ENCODE peak calls at places on chromosomes 13 and 19, in eight cellular contexts. T is pancreas; X is activated naive CD4-positive, alpha-beta T cell treated with anti-CD3 and anti-CD28 coated beads, Interleukin-2, amount 50 U/mL, for 72 hours; Y is cardiac muscle cell; E is ELR; C is GM23248; H is AG04450; L is activated T-cell treated with anti-CD3 and anti-CD28 coated beads, Interleukin-2, amount 50 U/mL, for 48 hours. R is an unnamed sample.
A peak's percentile ranks its signal among the peaks of the same experiment; 100 is the strongest.

GRCh38 chr13:35552172-35552844 is 75.8 kb upstream of the MAB21L1 start:
- DNase-seq in T (no peak), X (no peak), Y (peak; percentile 3), E (peak; percentile 85), C (peak; percentile 45), H (no peak), L (no peak), R (no peak)

GRCh38 chr19:13051581-13052165 is 51.0 kb downstream of the LYL1 start:
- DNase-seq in T (no peak), X (peak; percentile 32), Y (peak; percentile 67), E (peak; percentile 63), C (peak; percentile 48), H (no peak), L (peak; percentile 59), R (peak; percentile 86)

GRCh38 chr13:23378009-23378632 is 55.4 kb downstream of the SACS start:
- DNase-seq in T (no peak), X (peak; percentile 24), Y (peak; percentile 92), E (peak; percentile 99), C (peak; percentile 100), H (peak; percentile 94), L (peak; percentile 60), R (no peak)

GRCh38 chr13:113564331-113565023 is 20.1 kb upstream of the TFDP1 start:
- DNase-seq in T (no peak), X (no peak), Y (no peak), E (no peak), C (no peak), H (no peak), L (no peak), R (no peak)

GRCh38 chr13:23921451-23921888 is 24.2 kb upstream of the C1QTNF9B start:
- DNase-seq in T (no peak), X (peak; percentile 46), Y (peak; percentile 77), E (peak; percentile 69), C (peak; percentile 77), H (peak; percentile 6), L (no peak), R (peak; percentile 56)

GRCh38 chr13:107185889-107186288 is 618.0 kb upstream of the ARGLU1 start:
- DNase-seq in T (no peak), X (no peak), Y (peak; percentile 30), E (peak; percentile 26), C (peak; percentile 64), H (no peak), L (no peak), R (no peak)

GRCh38 chr19:14094854-14095253 is 4.3 kb upstream of the SAMD1 start:
- DNase-seq in T (no peak), X (no peak), Y (no peak), E (no peak), C (no peak), H (no peak), L (no peak), R (no peak)

GRCh38 chr13:77519808-77520207 is 15.7 kb upstream of the SCEL start:
- DNase-seq in T (no peak), X (no peak), Y (no peak), E (peak; percentile 28), C (peak; percentile 44), H (no peak), L (no peak), R (no peak)

GRCh38 chr13:99995503-99996176 is 14.1 kb downstream of the ZIC2 start:
- DNase-seq in T (no peak), X (no peak), Y (no peak), E (no peak), C (no peak), H (no peak), L (no peak), R (peak; percentile 91)

GRCh38 chr19:38073806-38074685 is 150.0 kb downstream of the DPF1 start:
- DNase-seq in T (peak; percentile 7), X (no peak), Y (no peak), E (no peak), C (no peak), H (no peak), L (no peak), R (peak; percentile 85)

GRCh38 chr13:103386341-103386740 is 320.1 kb upstream of the SLC10A2 start:
- DNase-seq in T (no peak), X (no peak), Y (peak; percentile 11), E (peak; percentile 3), C (peak; percentile 0), H (no peak), L (no peak), R (no peak)

GRCh38 chr19:55486971-55487883 is 1.0 kb upstream of the SSC5D start:
- DNase-seq in T (peak; percentile 69), X (peak; percentile 46), Y (peak; percentile 96), E (peak; percentile 89), C (peak; percentile 97), H (peak; percentile 92), L (peak; percentile 73), R (peak; percentile 74)

GRCh38 chr13:87355451-87355850 is 315.7 kb upstream of the SLITRK5 start:
- DNase-seq in T (no peak), X (no peak), Y (no peak), E (no peak), C (peak; percentile 1), H (no peak), L (no peak), R (no peak)

GRCh38 chr19:49059056-49059455 is 1.5 kb upstream of the CGB7 start:
- DNase-seq in T (no peak), X (no peak), Y (no peak), E (no peak), C (no peak), H (no peak), L (no peak), R (no peak)

GRCh38 chr13:28035146-28035782 is 46.8 kb upstream of the URAD start:
- DNase-seq in T (no peak), X (no peak), Y (no peak), E (peak; percentile 49), C (peak; percentile 36), H (no peak), L (no peak), R (no peak)

GRCh38 chr13:61695147-61695546 is 279.5 kb upstream of the PCDH20 start:
- DNase-seq in T (no peak), X (no peak), Y (no peak), E (peak; percentile 6), C (no peak), H (no peak), L (no peak), R (no peak)

GRCh38 chr13:113916330-113916815 is 52.5 kb upstream of the GAS6 start:
- DNase-seq in T (no peak), X (no peak), Y (peak; percentile 38), E (peak; percentile 41), C (peak; percentile 81), H (no peak), L (peak; percentile 12), R (no peak)

GRCh38 chr19:14061081-14061749 is 661 bp downstream of the PALM3 start:
- DNase-seq in T (no peak), X (no peak), Y (peak; percentile 44), E (no peak), C (peak; percentile 46), H (no peak), L (no peak), R (no peak)

GRCh38 chr19:1827566-1828278 is 15.6 kb upstream of the ATP8B3 start:
- DNase-seq in T (peak; percentile 81), X (no peak), Y (no peak), E (no peak), C (no peak), H (no peak), L (no peak), R (no peak)

GRCh38 chr13:114100446-114101320 is 31.7 kb downstream of the RASA3 start:
- DNase-seq in T (peak; percentile 69), X (no peak), Y (no peak), E (no peak), C (peak; percentile 57), H (no peak), L (no peak), R (peak; percentile 40)

GRCh38 chr13:33153421-33154381 is 131.9 kb downstream of the STARD13 start:
- DNase-seq in T (peak; percentile 39), X (no peak), Y (peak; percentile 61), E (no peak), C (peak; percentile 47), H (no peak), L (no peak), R (no peak)

GRCh38 chr19:49656456-49657109 is 9.1 kb downstream of the IRF3 start:
- DNase-seq in T (peak; percentile 25), X (no peak), Y (no peak), E (no peak), C (no peak), H (no peak), L (no peak), R (no peak)

GRCh38 chr13:103178986-103179695 is 112.9 kb upstream of the SLC10A2 start:
- DNase-seq in T (no peak), X (no peak), Y (no peak), E (no peak), C (no peak), H (no peak), L (no peak), R (peak; percentile 37)

GRCh38 chr13:90272356-90272755 is 1075.1 kb upstream of the MIR17HG start:
- DNase-seq in T (no peak), X (no peak), Y (peak; percentile 63), E (peak; percentile 43), C (peak; percentile 46), H (no peak), L (no peak), R (no peak)

GRCh38 chr19:35558400-35559280 is 4.8 kb downstream of the ATP4A start:
- DNase-seq in T (no peak), X (no peak), Y (no peak), E (no peak), C (no peak), H (no peak), L (no peak), R (peak; percentile 18)

R was measured in retina.